ENCODE peak calls at places on chromosome 7, in ten cellular contexts. W, L, P, R, T, F, S, J, E and B are unnamed samples.

GRCh38 chr7:35875292-35875691 is 74.4 kb downstream of the SEPTIN7 start:
- DNase-seq in W (peak; percentile 59), L (no peak), P (no peak), R (no peak), T (no peak), F (no peak), S (no peak), J (no peak), E (no peak), B (peak; percentile 16)

GRCh38 chr7:23449941-23450340 is 20.4 kb downstream of the IGF2BP3 start:
- DNase-seq in W (no peak), L (no peak), P (no peak), R (no peak), T (no peak), F (no peak), S (no peak), J (no peak), E (no peak), B (no peak)

GRCh38 chr7:27346531-27347260 is 104.1 kb downstream of the EVX1 start:
- DNase-seq in W (no peak), L (no peak), P (no peak), R (peak; percentile 29), T (peak; percentile 12), F (no peak), S (no peak), J (no peak), E (no peak), B (peak; percentile 94)

GRCh38 chr7:11206131-11206921 is 232.7 kb downstream of the PHF14 start:
- DNase-seq in W (peak; percentile 40), L (no peak), P (no peak), R (no peak), T (no peak), F (no peak), S (no peak), J (no peak), E (no peak), B (no peak)

GRCh38 chr7:98418271-98418635 is 17.4 kb upstream of the BAIAP2L1 start:
- DNase-seq in W (no peak), L (no peak), P (no peak), R (no peak), T (peak; percentile 47), F (no peak), S (no peak), J (no peak), E (no peak), B (no peak)

GRCh38 chr7:130741336-130741995 is 7.5 kb upstream of the KLF14 start:
- DNase-seq in W (no peak), L (no peak), P (no peak), R (no peak), T (no peak), F (no peak), S (no peak), J (no peak), E (no peak), B (no peak)

GRCh38 chr7:85074992-85075391 is 111.9 kb downstream of the SEMA3D start:
- DNase-seq in W (no peak), L (no peak), P (no peak), R (no peak), T (no peak), F (no peak), S (no peak), J (no peak), E (no peak), B (no peak)

GRCh38 chr7:12090757-12091134 is 120.3 kb upstream of the TMEM106B start:
- DNase-seq in W (no peak), L (no peak), P (no peak), R (no peak), T (no peak), F (no peak), S (no peak), J (no peak), E (no peak), B (no peak)

GRCh38 chr7:134086998-134087735 is 40.0 kb upstream of the LRGUK start:
- DNase-seq in W (no peak), L (no peak), P (no peak), R (no peak), T (no peak), F (no peak), S (no peak), J (no peak), E (no peak), B (no peak)

GRCh38 chr7:138407792-138408191 is 52.3 kb upstream of the TRIM24 start:
- DNase-seq in W (peak; percentile 13), L (no peak), P (no peak), R (no peak), T (no peak), F (no peak), S (no peak), J (no peak), E (no peak), B (no peak)

GRCh38 chr7:98178321-98178720 is 32.9 kb upstream of the BHLHA15 start:
- DNase-seq in W (no peak), L (no peak), P (peak; percentile 69), R (peak; percentile 91), T (no peak), F (peak; percentile 70), S (peak; percentile 70), J (no peak), E (peak; percentile 91), B (peak; percentile 22)

GRCh38 chr7:151632750-151633515 is 113.2 kb upstream of the RHEB start:
- DNase-seq in W (no peak), L (peak; percentile 70), P (peak; percentile 61), R (peak; percentile 61), T (no peak), F (peak; percentile 57), S (peak; percentile 61), J (peak; percentile 77), E (peak; percentile 72), B (peak; percentile 44)

GRCh38 chr7:18315241-18315640 is 180.3 kb upstream of the HDAC9 start:
- DNase-seq in W (no peak), L (no peak), P (no peak), R (no peak), T (no peak), F (no peak), S (no peak), J (no peak), E (no peak), B (no peak)

GRCh38 chr7:84492565-84493034 is 298.0 kb upstream of the SEMA3A start:
- DNase-seq in W (no peak), L (no peak), P (no peak), R (no peak), T (no peak), F (no peak), S (no peak), J (no peak), E (no peak), B (no peak)

GRCh38 chr7:22549051-22549450 is 49.1 kb upstream of the STEAP1B start:
- DNase-seq in W (no peak), L (no peak), P (no peak), R (no peak), T (no peak), F (no peak), S (no peak), J (no peak), E (no peak), B (peak; percentile 54)

GRCh38 chr7:29192811-29193210 is 1.8 kb upstream of the CHN2 start:
- DNase-seq in W (no peak), L (no peak), P (no peak), R (no peak), T (no peak), F (no peak), S (no peak), J (no peak), E (no peak), B (no peak)
- H3K27me3 ChIP-seq in W (no peaks in the 10 kb centered on the region), L (no peaks in the 10 kb centered on the region), P (no peaks in the 10 kb centered on the region), R (peaks cover 51% of the 10 kb centered on the region), T (peaks cover 7% of the 10 kb centered on the region), F (peaks cover 45% of the 10 kb centered on the region), S (no peaks in the 10 kb centered on the region), J (peaks cover 3% of the 10 kb centered on the region), E (no peaks in the 10 kb centered on the region), B (peaks cover 9% of the 10 kb centered on the region)

GRCh38 chr7:86645676-86646276 is 2.1 kb downstream of the GRM3 start:
- DNase-seq in W (no peak), L (no peak), P (no peak), R (no peak), T (no peak), F (no peak), S (no peak), J (no peak), E (no peak), B (no peak)
- H3K4me3 ChIP-seq in W (no peak overlapping the region), L (no peak overlapping the region), P (no peak overlapping the region), R (no peak overlapping the region), T (no peak overlapping the region), F (no peak overlapping the region), S (peak overlapping the region; percentile 70), J (no peak overlapping the region), E (no peak overlapping the region), B (no peak overlapping the region)

DNA sequence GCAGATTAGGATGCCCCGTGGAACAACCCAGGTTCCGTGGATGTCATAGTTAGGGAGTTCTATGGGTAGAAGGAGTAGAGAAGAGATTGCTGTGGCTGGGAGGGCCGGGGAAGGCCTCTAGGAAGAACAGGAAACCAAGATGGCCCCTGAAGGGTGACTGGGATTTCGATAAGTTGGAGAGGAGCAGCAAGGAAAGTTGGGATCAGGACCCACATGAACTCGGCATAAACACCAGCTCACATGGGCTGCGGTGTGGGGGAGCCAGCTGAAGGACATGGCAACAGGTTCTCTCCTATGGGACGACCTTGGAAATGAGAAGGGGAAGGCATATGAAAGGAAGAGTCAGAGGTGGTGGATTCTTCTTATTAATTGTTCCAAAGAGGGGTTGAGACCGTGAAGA is 333.7 kb upstream of the SHH start:
- DNase-seq in W (no peak), L (no peak), P (no peak), R (no peak), T (no peak), F (no peak), S (no peak), J (no peak), E (no peak), B (no peak)
- H3K27me3 ChIP-seq in W (peaks cover 78% of the 10 kb centered on the region), L (no peaks in the 10 kb centered on the region), P (peaks cover 11% of the 10 kb centered on the region), R (peaks cover 13% of the 10 kb centered on the region), T (no peaks in the 10 kb centered on the region), F (peaks cover 64% of the 10 kb centered on the region), S (no peaks in the 10 kb centered on the region), J (no peaks in the 10 kb centered on the region), E (peaks cover 6% of the 10 kb centered on the region), B (no peaks in the 10 kb centered on the region)

GRCh38 chr7:128030999-128031681 is at the start of gene LRRC4:
- DNase-seq in W (peak; percentile 69), L (no peak), P (peak; percentile 50), R (peak; percentile 48), T (no peak), F (no peak), S (no peak), J (no peak), E (no peak), B (peak; percentile 30)

GRCh38 chr7:128034830-128035229 is 3.6 kb upstream of the LRRC4 start:
- DNase-seq in W (no peak), L (no peak), P (no peak), R (no peak), T (no peak), F (no peak), S (no peak), J (no peak), E (no peak), B (no peak)

GRCh38 chr7:128031901-128032604 is 816 bp upstream of the LRRC4 start:
- DNase-seq in W (peak; percentile 92), L (peak; percentile 60), P (peak; percentile 51), R (peak; percentile 34), T (no peak), F (peak; percentile 33), S (peak; percentile 75), J (no peak), E (peak; percentile 68), B (peak; percentile 88)

GRCh38 chr7:128032605-128033235 is 1.5 kb upstream of the LRRC4 start:
- DNase-seq in W (peak; percentile 45), L (no peak), P (peak; percentile 35), R (no peak), T (no peak), F (peak; percentile 24), S (peak; percentile 66), J (no peak), E (no peak), B (no peak)

GRCh38 chr7:128033246-128033645 is 2.0 kb upstream of the LRRC4 start:
- DNase-seq in W (no peak), L (no peak), P (no peak), R (no peak), T (no peak), F (no peak), S (no peak), J (no peak), E (no peak), B (peak; percentile 49)
- H3K4me3 ChIP-seq in W (no peak overlapping the region), L (no peak overlapping the region), P (no peak overlapping the region), R (no peak overlapping the region), T (no peak overlapping the region), F (no peak overlapping the region), S (peak overlapping the region; percentile 60), J (no peak overlapping the region), E (no peak overlapping the region), B (no peak overlapping the region)